ENCODE peak calls at places on chromosomes 5 and 9, in four cellular contexts. O is progenitor cell of endocrine pancreas, U is WTC11, L is GM20000. N is an unnamed sample.

GRCh38 chr5:140554454-140554853 is 2.8 kb downstream of the SRA1 start:
- DNase-seq in O (no peak), U (no peak), L (no peak), N (no peak)

GRCh38 chr5:67065237-67065636 is 131.4 kb downstream of the CD180 start:
- DNase-seq in O (no peak), U (no peak), L (peak; percentile 5), N (peak; percentile 34)

GRCh38 chr5:166758151-166758550 is 1533.3 kb upstream of the WWC1 start:
- DNase-seq in O (no peak), U (no peak), L (no peak), N (no peak)

GRCh38 chr9:36867241-36867640 is 166.8 kb downstream of the PAX5 start:
- DNase-seq in O (no peak), U (no peak), L (no peak), N (no peak)

GRCh38 chr9:16329699-16330113 is 540.8 kb downstream of the BNC2 start:
- DNase-seq in O (no peak), U (no peak), L (no peak), N (no peak)

GRCh38 chr9:83508072-83508471 is 30.1 kb downstream of the FRMD3 start:
- DNase-seq in O (no peak), U (no peak), L (no peak), N (no peak)

GRCh38 chr5:104198156-104198555 is 635.6 kb upstream of the NUDT12 start:
- DNase-seq in O (no peak), U (no peak), L (no peak), N (no peak)

GRCh38 chr5:169637085-169637855 is at the start of gene DOCK2:
- DNase-seq in O (no peak), U (peak; percentile 40), L (peak; percentile 90), N (peak; percentile 86)

GRCh38 chr5:157562111-157562581 is 13.4 kb downstream of the ADAM19 start:
- DNase-seq in O (no peak), U (no peak), L (no peak), N (no peak)

GRCh38 chr9:98708933-98709911 is at the start of gene GABBR2:
- DNase-seq in O (no peak), U (peak; percentile 61), L (peak; percentile 22), N (no peak)

GRCh38 chr5:18043344-18043743 is 409.1 kb downstream of the TAF11L14 start:
- DNase-seq in O (no peak), U (no peak), L (no peak), N (no peak)

GRCh38 chr9:30723656-30724055 is 1660.8 kb upstream of the ACO1 start:
- DNase-seq in O (no peak), U (no peak), L (no peak), N (no peak)

GRCh38 chr9:30718483-30718882 is 1666.0 kb upstream of the ACO1 start:
- DNase-seq in O (no peak), U (no peak), L (no peak), N (no peak)

GRCh38 chr9:30722065-30722464 is 1662.4 kb upstream of the ACO1 start:
- DNase-seq in O (no peak), U (no peak), L (no peak), N (no peak)
- TF ChIP-seq CTCF in O (no peak), U (no peak), L (no peak), N (no peak)

DNA sequence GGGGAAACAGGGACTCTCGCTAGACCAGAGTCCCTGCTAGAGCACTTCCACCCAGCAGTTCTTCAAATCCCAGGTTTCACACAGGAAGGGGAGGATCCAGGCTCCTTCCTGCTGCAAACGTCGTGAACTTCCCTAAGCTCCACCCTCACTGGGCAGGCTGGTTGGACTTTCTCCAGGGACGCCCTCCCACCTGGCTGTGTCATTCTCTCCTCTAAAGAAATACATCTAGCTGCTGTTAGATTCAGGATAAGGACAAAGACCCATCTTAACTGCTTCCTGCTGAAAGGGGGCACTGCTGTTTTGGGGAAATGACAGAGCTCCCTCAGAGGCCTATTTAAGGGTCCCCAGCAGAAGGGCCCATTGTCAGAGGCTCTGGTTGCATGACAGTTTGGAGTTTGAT is 230.7 kb downstream of the SEMA6A start:
- DNase-seq in O (no peak), U (peak; percentile 64), L (no peak), N (no peak)
- TF ChIP-seq CTCF in O (no peak), U (no peak), L (no peak), N (no peak)

GRCh38 chr5:160233215-160233614 is 3.9 kb downstream of the FABP6 start:
- DNase-seq in O (no peak), U (no peak), L (no peak), N (no peak)

GRCh38 chr5:160233847-160234246 is 4.5 kb downstream of the FABP6 start:
- DNase-seq in O (no peak), U (no peak), L (no peak), N (no peak)

GRCh38 chr5:160235731-160236130 is 6.4 kb downstream of the FABP6 start:
- DNase-seq in O (no peak), U (no peak), L (no peak), N (no peak)

GRCh38 chr5:160240350-160240749 is 11.0 kb downstream of the FABP6 start:
- DNase-seq in O (no peak), U (no peak), L (no peak), N (no peak)

DNA sequence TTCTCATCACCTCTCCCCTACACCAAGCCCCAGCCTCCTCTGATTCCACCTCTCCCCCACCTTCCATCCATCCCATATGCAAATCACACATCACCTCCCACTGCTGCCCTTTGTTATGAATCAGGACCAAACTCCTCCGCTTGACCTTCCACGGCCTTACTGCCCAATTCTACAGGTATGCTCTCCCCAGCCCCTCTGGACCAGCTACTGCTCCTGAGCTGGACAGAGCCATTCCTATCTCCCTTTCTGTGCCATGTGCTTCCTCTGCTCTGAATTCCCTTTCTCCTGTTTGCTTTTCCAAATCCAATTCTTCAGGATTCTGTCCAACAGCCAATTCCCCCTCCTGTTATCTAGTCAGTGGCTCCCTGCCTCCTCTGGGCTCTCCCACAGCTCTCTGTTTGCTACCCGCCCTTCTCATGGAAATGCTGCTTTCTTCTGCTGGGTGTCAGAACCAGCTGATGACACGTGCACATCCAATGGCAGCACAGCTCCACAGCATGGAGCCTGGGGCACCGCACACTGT is 8.3 kb downstream of the FABP6 start:
- DNase-seq in O (no peak), U (peak; percentile 56), L (no peak), N (no peak)
- TF ChIP-seq CTCF in O (no peak), U (no peak), L (no peak), N (no peak)

GRCh38 chr9:71628247-71628646 is 140.1 kb downstream of the CEMIP2 start:
- DNase-seq in O (no peak), U (no peak), L (no peak), N (no peak)
- TF ChIP-seq CTCF in O (peak; percentile 7), U (no peak), L (no peak), N (peak; percentile 23)

DNA sequence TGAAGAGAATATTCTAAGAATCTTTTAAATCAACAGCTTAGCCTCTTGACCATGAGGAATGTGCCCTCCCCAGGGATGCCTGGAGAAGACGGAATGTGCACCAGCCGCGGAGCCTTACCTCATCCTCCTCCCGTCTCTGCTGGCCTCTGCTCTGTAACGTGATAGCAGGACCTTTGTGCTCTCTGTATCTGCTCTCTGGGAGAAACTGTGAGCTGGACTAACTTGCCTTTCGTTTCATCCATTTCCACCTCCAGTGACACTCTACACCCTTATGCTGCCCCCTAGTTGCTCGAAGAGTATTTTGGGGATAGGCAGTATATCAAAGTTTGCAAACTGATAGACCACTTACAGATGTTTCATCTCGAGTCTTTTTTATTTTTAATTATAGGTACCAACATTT is 141.4 kb downstream of the NPR3 start:
- DNase-seq in O (no peak), U (peak; percentile 63), L (no peak), N (no peak)
- TF ChIP-seq CTCF in O (peak; percentile 42), U (no peak), L (peak; percentile 7), N (no peak)

DNA sequence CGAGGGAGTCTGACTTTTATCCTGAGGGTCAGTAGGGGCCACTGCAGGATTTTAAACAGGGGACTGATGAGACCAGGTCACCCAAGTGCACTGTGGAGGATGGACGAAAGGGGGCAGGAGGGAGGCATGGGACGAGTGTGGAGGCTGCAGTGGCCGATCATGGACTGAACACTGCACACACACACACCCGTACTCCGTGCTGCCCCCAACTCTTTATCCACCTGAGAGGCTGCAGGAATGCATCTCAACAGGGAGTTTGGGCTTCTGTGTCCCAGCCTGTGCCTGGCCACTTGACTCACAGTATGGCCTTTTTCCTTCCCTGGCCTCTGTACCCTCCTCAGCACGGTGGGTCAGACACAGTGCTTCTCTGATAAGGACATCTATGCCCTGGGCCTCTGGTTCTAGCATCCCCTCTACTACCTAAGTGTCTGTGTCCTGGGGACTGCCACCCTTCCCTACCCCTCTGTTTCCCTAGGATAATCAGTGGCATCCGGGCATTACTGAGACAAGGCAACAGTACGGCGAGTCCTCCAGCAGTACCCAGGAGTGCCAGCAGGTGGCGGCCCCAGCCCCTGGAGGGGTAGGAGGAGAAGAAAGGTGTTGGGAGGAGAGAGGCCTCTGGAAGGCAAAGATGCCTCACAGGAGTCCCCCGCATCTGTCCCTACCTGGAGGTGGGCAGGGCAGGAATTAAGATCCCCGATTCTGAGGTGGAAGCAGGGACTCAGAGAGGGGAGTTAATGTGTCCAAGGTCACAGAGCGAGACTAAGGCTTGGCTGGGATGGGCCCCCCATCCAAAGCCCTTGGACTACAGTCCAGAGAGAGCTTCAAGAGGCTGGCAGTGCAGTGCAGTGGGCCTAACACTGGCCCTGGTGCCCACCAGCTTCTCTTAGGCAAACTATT is 5.1 kb upstream of the CDX1 start:
- DNase-seq in O (peak; percentile 84), U (peak; percentile 97), L (peak; percentile 87), N (peak; percentile 86)
- TF ChIP-seq CTCF in O (peak; percentile 86), U (peak; percentile 95), L (peak; percentile 96), N (peak; percentile 94)

DNA sequence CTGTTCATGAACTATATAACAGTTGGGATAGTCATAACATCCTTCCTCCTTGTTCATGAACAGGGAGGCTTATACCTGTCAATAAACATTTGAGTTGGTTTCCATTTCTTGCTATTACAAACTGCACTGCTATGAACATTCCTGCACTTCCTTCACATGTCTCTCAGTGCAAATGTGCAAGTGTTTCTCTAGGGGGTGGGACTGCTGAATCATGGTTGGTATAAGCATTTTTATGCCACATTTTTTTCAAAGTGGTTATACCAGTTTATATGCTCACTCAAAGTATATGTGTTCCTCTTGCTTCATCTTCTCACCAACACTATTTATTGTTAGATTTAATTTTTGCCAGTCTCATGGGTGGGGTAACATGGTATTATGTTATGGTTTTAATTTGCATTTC is 25.8 kb upstream of the TPD52L3 start:
- DNase-seq in O (no peak), U (no peak), L (no peak), N (no peak)
- TF ChIP-seq CTCF in O (no peak), U (no peak), L (no peak), N (no peak)

DNA sequence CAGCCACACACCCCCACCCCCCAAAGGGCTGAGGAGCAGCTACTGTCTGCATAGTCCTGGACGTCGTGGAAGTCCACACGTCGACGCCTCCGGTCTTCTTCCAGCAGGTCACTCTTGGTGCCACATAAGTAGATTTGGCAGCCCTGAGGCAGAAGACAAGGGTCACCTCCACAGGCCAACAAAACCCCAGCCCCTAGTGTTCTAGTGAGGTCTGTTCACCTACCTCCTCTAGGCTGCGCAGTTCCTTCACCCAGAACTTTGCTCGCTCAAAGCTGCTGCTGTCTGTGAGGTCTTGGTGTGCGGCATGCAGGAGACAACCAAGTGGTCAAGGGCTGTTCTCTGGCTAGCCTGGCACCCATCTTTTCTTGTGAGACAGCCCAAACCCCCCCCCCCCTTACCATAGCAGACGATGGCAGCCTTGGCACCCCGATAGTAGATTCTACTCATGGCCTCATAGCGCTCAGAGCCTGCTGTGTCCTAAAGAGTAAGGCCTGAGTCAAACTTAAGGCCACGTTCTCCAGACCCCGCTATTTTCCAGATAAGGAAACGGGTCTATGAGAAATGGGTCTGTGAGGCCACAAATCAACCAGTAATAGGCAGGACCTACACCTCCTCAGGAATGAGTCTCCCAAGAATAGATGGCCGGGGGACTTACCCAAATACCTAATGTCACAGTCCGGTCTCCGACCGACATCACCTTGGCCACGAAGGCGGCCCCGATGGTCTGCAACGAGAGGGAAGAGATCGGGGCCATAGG is 987 bp downstream of the RAB24 start:
- DNase-seq in O (no peak), U (no peak), L (no peak), N (no peak)
- TF ChIP-seq CTCF in O (no peak), U (no peak), L (no peak), N (peak; percentile 23)

GRCh38 chr5:77492653-77493000 is 511 bp upstream of the WDR41 start:
- DNase-seq in O (no peak), U (no peak), L (no peak), N (no peak)
- TF ChIP-seq CTCF in O (no peak), U (no peak), L (no peak), N (no peak)

N was measured in GM13977.